ENCODE peak calls at places on chromosomes 5 and 9, in six cellular contexts. S is CD4-positive, alpha-beta T cell; D is RWPE1; K is cardiac muscle cell; O is HCT116; N is GM20000. L is an unnamed sample.

GRCh38 chr9:131728961-131729360 is 10.9 kb downstream of the RAPGEF1 start:
- DNase-seq in S (peak; percentile 78), D (no peak), K (peak; percentile 24), O (no peak), N (no peak), L (no peak)

GRCh38 chr9:137241490-137242328 is 622 bp downstream of the TUBB4B start:
- DNase-seq in S (peak; percentile 56), D (peak; percentile 89), K (peak; percentile 54), O (no peak), N (peak; percentile 79), L (no peak)

GRCh38 chr5:173878224-173878967 is 9.8 kb upstream of the CPEB4 start:
- DNase-seq in S (no peak), D (no peak), K (peak; percentile 29), O (no peak), N (no peak), L (no peak)

GRCh38 chr9:98523231-98523901 is 185.4 kb downstream of the GABBR2 start:
- DNase-seq in S (no peak), D (peak; percentile 64), K (peak; percentile 18), O (no peak), N (no peak), L (no peak)

GRCh38 chr5:76709762-76710161 is 6.2 kb upstream of the F2R start:
- DNase-seq in S (no peak), D (no peak), K (no peak), O (no peak), N (no peak), L (no peak)

GRCh38 chr9:93713716-93714115 is 137.3 kb downstream of the PHF2 start:
- DNase-seq in S (no peak), D (no peak), K (no peak), O (no peak), N (no peak), L (no peak)

GRCh38 chr9:129613520-129614175 is 7.3 kb downstream of the C9orf50 start:
- DNase-seq in S (no peak), D (no peak), K (no peak), O (no peak), N (no peak), L (no peak)

GRCh38 chr5:18394154-18394804 is 760.0 kb downstream of the TAF11L14 start:
- DNase-seq in S (no peak), D (peak; percentile 60), K (peak; percentile 77), O (no peak), N (peak; percentile 64), L (peak; percentile 86)

GRCh38 chr9:15373201-15373530 is 49.5 kb upstream of the SNAPC3 start:
- DNase-seq in S (no peak), D (no peak), K (no peak), O (no peak), N (no peak), L (no peak)

GRCh38 chr9:109448223-109448622 is 49.9 kb downstream of the PTPN3 start:
- DNase-seq in S (no peak), D (no peak), K (no peak), O (no peak), N (no peak), L (no peak)

GRCh38 chr9:129619787-129620668 is 873 bp downstream of the C9orf50 start:
- DNase-seq in S (no peak), D (no peak), K (peak; percentile 69), O (no peak), N (no peak), L (no peak)

GRCh38 chr5:91449083-91449482 is 66.0 kb upstream of the ARRDC3 start:
- DNase-seq in S (no peak), D (no peak), K (no peak), O (no peak), N (no peak), L (no peak)

GRCh38 chr5:52623291-52623690 is 164.4 kb upstream of the ITGA1 start:
- DNase-seq in S (no peak), D (no peak), K (no peak), O (no peak), N (no peak), L (no peak)

GRCh38 chr5:165504716-165505115 is 1999.3 kb downstream of the MAT2B start:
- DNase-seq in S (no peak), D (no peak), K (no peak), O (no peak), N (no peak), L (no peak)

GRCh38 chr5:37834542-37835399 is 5.1 kb downstream of the GDNF start:
- DNase-seq in S (no peak), D (no peak), K (peak; percentile 38), O (no peak), N (peak; percentile 37), L (peak; percentile 35)

GRCh38 chr9:121692606-121693505 is 41.4 kb downstream of the DAB2IP start:
- DNase-seq in S (no peak), D (peak; percentile 55), K (peak; percentile 62), O (peak; percentile 86), N (no peak), L (no peak)

GRCh38 chr9:115209601-115210306 is 91.8 kb upstream of the TNC start:
- DNase-seq in S (no peak), D (peak; percentile 77), K (no peak), O (no peak), N (peak; percentile 34), L (no peak)

GRCh38 chr5:132428811-132429440 is 59.4 kb downstream of the SLC22A5 start:
- DNase-seq in S (no peak), D (no peak), K (no peak), O (no peak), N (no peak), L (no peak)

GRCh38 chr9:81078555-81078954 is 610.8 kb downstream of the TLE1 start:
- DNase-seq in S (no peak), D (no peak), K (no peak), O (no peak), N (no peak), L (no peak)

GRCh38 chr5:33612386-33612785 is 171.6 kb downstream of the TARS1 start:
- DNase-seq in S (no peak), D (no peak), K (no peak), O (no peak), N (no peak), L (no peak)

GRCh38 chr5:59358497-59358896 is 535.0 kb downstream of the PDE4D start:
- DNase-seq in S (no peak), D (no peak), K (peak; percentile 63), O (no peak), N (no peak), L (no peak)

GRCh38 chr5:124315746-124316415 is 430.6 kb downstream of the ZNF608 start:
- DNase-seq in S (no peak), D (peak; percentile 57), K (no peak), O (no peak), N (no peak), L (no peak)

GRCh38 chr5:139908749-139909148 is 113.1 kb downstream of the PSD2 start:
- DNase-seq in S (no peak), D (no peak), K (no peak), O (no peak), N (no peak), L (no peak)

GRCh38 chr9:136517012-136517743 is 28.7 kb downstream of the NOTCH1 start:
- DNase-seq in S (no peak), D (no peak), K (no peak), O (no peak), N (no peak), L (no peak)

GRCh38 chr9:105865315-105865714 is 171.0 kb downstream of the TMEM38B start:
- DNase-seq in S (no peak), D (no peak), K (peak; percentile 17), O (no peak), N (no peak), L (no peak)

GRCh38 chr9:4174781-4175180 is 125.1 kb downstream of the GLIS3 start:
- DNase-seq in S (no peak), D (no peak), K (no peak), O (no peak), N (no peak), L (no peak)

GRCh38 chr5:126364206-126364902 is 58.9 kb upstream of the GRAMD2B start:
- DNase-seq in S (no peak), D (no peak), K (no peak), O (no peak), N (no peak), L (no peak)
- TF ChIP-seq CTCF in S (no peak), D (no peak), K (no peak), O (no peak), N (no peak), L (no peak)

GRCh38 chr5:133934822-133935793 is 33.3 kb downstream of the C5orf15 start:
- DNase-seq in S (no peak), D (no peak), K (no peak), O (no peak), N (no peak), L (no peak)
- TF ChIP-seq CTCF in S (no peak), D (no peak), K (no peak), O (no peak), N (no peak), L (no peak)

GRCh38 chr9:95488971-95489370 is 27.8 kb downstream of the PTCH1 start:
- DNase-seq in S (no peak), D (no peak), K (no peak), O (no peak), N (no peak), L (no peak)

GRCh38 chr9:95484225-95484624 is 32.5 kb downstream of the PTCH1 start:
- DNase-seq in S (no peak), D (no peak), K (no peak), O (no peak), N (no peak), L (no peak)

GRCh38 chr9:95483431-95483830 is 33.3 kb downstream of the PTCH1 start:
- DNase-seq in S (no peak), D (no peak), K (no peak), O (no peak), N (no peak), L (no peak)

GRCh38 chr9:95481000-95481399 is 35.8 kb downstream of the PTCH1 start:
- DNase-seq in S (no peak), D (no peak), K (no peak), O (no peak), N (peak; percentile 14), L (no peak)

DNA sequence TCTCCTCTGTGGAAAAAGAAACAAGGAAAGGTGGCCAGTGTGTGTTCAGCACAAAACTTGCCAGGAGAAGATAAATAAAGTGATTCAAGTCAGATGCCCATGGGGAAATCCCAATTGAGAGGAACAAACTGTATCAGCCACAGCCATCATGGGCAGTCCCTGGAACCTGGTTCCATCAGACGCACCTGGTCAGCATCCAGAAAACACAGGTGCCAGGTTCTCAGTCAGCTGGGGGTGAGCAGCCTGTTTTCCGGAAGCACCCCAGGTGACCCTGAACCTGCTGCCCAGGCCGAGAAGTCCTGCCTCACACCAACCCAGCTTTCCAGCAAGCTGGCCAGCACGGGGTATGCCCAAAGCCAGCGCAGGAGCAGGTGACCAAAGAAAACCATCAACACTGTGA is 30.5 kb downstream of the PTCH1 start:
- DNase-seq in S (no peak), D (no peak), K (no peak), O (no peak), N (no peak), L (no peak)
- TF ChIP-seq CTCF in S (no peak), D (no peak), K (no peak), O (no peak), N (no peak), L (no peak)

DNA sequence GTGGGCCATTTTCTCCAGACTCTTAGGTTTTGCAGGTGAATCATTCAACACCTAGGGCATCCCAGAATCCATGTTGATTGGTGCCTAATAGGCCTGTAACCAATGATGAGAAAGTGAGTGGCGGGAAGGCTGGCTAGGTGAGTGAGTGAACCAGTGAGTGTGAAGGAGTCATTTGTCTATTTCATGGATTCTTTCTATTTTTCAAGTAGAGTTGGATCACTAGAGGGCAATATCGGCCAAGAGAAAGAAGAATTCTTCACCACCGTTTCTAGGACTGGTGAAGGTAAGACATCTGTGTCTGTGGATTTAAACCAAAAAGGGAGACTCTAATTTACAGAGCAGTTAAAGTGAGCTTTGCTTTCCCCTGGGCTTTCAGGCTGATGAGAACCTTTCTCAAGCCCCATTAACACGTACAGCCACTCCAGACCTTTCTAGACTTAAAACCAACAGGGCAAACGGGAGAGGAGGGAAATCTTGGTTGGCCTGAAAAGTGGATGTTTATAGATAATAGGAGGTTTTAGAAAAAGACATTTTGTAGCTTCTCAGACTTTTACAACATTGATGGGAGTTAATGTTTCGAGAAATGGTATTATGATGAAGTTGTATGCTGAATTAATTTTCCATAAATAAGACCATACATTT is 114.3 kb upstream of the IL12B start:
- DNase-seq in S (no peak), D (peak; percentile 81), K (peak; percentile 68), O (peak; percentile 29), N (peak; percentile 45), L (no peak)
- TF ChIP-seq CTCF in S (peak; percentile 32), D (no peak), K (peak; percentile 53), O (peak; percentile 26), N (no peak), L (no peak)